ENCODE peak calls at places on chromosomes 7 and 10, in ten cellular contexts. C is endodermal cell, R is fibroblast of villous mesenchyme, K is A549, L is HFF-Myc, S is sigmoid colon, I is choroid plexus epithelial cell, W is lower leg skin, M is GM12865, E is LNCaP clone FGC. Q is an unnamed sample.

GRCh38 chr10:50469288-50469687 is 154.5 kb downstream of the SGMS1 start:
- DNase-seq in C (no peak), R (no peak), K (no peak), L (no peak), S (no peak), I (peak; percentile 36), W (no peak), M (no peak), E (no peak), Q (peak; percentile 69)

GRCh38 chr10:43922335-43923280 is 273.9 kb upstream of the ZNF32 start:
- DNase-seq in C (peak; percentile 32), R (no peak), K (no peak), L (no peak), S (no peak), I (peak; percentile 21), W (no peak), M (no peak), E (no peak), Q (no peak)

GRCh38 chr7:79454325-79454960 is 976 bp upstream of the MAGI2 start:
- DNase-seq in C (peak; percentile 78), R (peak; percentile 71), K (no peak), L (no peak), S (peak; percentile 71), I (peak; percentile 65), W (peak; percentile 86), M (no peak), E (no peak), Q (peak; percentile 63)

GRCh38 chr10:7351905-7352304 is 58.9 kb downstream of the SFMBT2 start:
- DNase-seq in C (no peak), R (no peak), K (no peak), L (no peak), S (no peak), I (no peak), W (no peak), M (no peak), E (no peak), Q (no peak)

GRCh38 chr7:149799397-149800168 is 26.2 kb upstream of the ZNF467 start:
- DNase-seq in C (peak; percentile 91), R (peak; percentile 6), K (no peak), L (no peak), S (no peak), I (peak; percentile 9), W (no peak), M (peak; percentile 48), E (no peak), Q (no peak)

GRCh38 chr7:105521027-105521730 is 892 bp downstream of the PUS7 start:
- DNase-seq in C (peak; percentile 78), R (peak; percentile 67), K (peak; percentile 52), L (no peak), S (peak; percentile 78), I (peak; percentile 59), W (peak; percentile 91), M (peak; percentile 60), E (peak; percentile 46), Q (peak; percentile 48)

GRCh38 chr10:79052311-79053080 is 16.3 kb upstream of the ZMIZ1 start:
- DNase-seq in C (peak; percentile 81), R (no peak), K (peak; percentile 60), L (no peak), S (peak; percentile 49), I (peak; percentile 42), W (peak; percentile 66), M (no peak), E (no peak), Q (no peak)

GRCh38 chr7:103048833-103049232 is 25.8 kb downstream of the FBXL13 start:
- DNase-seq in C (no peak), R (peak; percentile 17), K (no peak), L (peak; percentile 35), S (no peak), I (peak; percentile 26), W (no peak), M (no peak), E (no peak), Q (no peak)

GRCh38 chr10:121158988-121159579 is 307.9 kb downstream of the WDR11 start:
- DNase-seq in C (no peak), R (no peak), K (no peak), L (no peak), S (no peak), I (no peak), W (no peak), M (peak; percentile 5), E (no peak), Q (no peak)

GRCh38 chr7:92415225-92415624 is 32.1 kb upstream of the GATAD1 start:
- DNase-seq in C (no peak), R (peak; percentile 58), K (no peak), L (no peak), S (no peak), I (peak; percentile 48), W (no peak), M (no peak), E (no peak), Q (peak; percentile 58)

GRCh38 chr10:6200588-6201510 is 1.9 kb upstream of the PFKFB3 start:
- DNase-seq in C (peak; percentile 69), R (peak; percentile 37), K (no peak), L (no peak), S (peak; percentile 78), I (peak; percentile 49), W (no peak), M (peak; percentile 26), E (no peak), Q (no peak)

GRCh38 chr7:16137944-16138343 is 283.4 kb downstream of the CRPPA start:
- DNase-seq in C (no peak), R (no peak), K (no peak), L (no peak), S (no peak), I (no peak), W (no peak), M (no peak), E (no peak), Q (no peak)

DNA sequence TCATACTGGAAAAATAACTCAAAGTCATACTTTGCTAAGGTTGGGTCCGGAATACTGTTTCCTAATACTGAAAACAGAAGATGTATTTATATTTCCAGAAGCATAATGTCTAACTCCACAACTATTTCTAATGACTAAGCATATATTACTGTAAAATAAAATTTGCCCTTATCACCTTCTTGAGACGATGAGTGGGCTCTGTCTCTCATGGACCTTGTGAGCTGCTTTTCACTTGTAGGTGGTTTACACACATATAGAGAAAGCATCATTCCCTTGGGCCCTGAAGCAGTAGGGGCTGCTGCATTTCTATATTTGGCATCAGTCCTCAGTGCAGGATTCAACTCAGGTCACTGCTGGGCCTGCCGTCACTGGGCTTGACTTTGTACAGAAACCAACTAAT is 10.7 kb upstream of the FAM13C start:
- DNase-seq in C (no peak), R (no peak), K (no peak), L (no peak), S (no peak), I (peak; percentile 28), W (no peak), M (no peak), E (no peak), Q (peak; percentile 61)
- H3K4me3 ChIP-seq in C (no peak overlapping the region), R (no peak overlapping the region), K (no peak overlapping the region), L (no peak overlapping the region), S (no peak overlapping the region), I (no peak overlapping the region), W (no peak overlapping the region), M (no peak overlapping the region), E (no peak overlapping the region), Q (no peak overlapping the region)

DNA sequence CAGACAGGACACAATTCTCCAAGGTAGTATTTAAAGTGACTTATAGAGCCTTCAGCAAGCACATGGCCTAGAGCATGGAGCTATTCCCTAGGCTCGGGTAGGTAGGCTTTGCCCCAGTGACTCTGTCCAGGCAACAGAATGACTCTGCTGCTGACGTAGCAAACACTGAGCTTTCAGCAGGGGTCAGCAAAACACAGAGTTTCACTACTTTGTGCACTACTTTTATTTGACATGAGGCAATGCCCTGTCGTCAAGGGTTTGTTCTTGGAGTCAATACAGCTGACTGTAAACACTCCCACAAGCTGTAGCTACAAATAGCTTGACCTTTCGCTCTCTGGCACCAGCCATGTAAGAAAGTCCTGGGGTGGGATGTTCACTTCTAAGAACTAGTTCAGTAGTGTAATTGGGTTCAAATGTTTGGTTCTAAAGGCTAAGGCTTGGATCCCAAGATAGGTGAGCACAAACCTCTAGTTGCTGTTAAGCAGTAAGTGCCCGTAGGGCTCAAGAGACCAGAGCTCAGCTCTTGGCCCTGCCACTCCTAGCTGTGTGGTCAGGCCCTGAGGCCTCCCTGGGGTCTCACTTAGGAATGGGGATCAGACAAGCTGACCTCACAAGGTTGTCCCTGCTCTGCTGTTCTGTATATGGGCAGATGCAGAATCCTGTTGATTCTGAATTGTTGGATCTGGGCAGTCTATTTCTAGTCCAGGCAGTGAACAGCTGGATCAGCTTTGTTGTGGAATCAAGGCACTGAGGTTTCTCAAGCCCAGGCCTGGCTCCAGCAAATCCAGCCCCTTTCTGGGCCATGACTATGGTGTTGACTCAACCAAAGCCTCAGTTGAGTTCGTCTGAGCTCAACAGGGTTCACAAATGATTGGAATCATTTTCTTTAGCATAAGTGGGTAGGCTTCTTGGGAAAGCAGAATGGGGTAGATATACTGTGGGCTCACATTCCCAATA is 10.7 kb downstream of the NODAL start:
- DNase-seq in C (no peak), R (peak; percentile 98), K (no peak), L (no peak), S (peak; percentile 92), I (peak; percentile 97), W (no peak), M (no peak), E (peak; percentile 41), Q (peak; percentile 67)
- TF ChIP-seq CTCF in C (peak; percentile 48), R (peak; percentile 4), K (no peak), L (peak; percentile 2), S (no peak), I (peak; percentile 37), W (no peak), M (no peak), E (peak; percentile 31), Q (no peak)

GRCh38 chr7:41940760-41941343 is 238.0 kb upstream of the INHBA start:
- DNase-seq in C (peak; percentile 85), R (peak; percentile 83), K (peak; percentile 59), L (peak; percentile 67), S (peak; percentile 83), I (peak; percentile 86), W (peak; percentile 89), M (peak; percentile 72), E (peak; percentile 35), Q (peak; percentile 86)

GRCh38 chr7:41943098-41943577 is 240.2 kb upstream of the INHBA start:
- DNase-seq in C (peak; percentile 95), R (peak; percentile 82), K (peak; percentile 50), L (no peak), S (peak; percentile 93), I (peak; percentile 90), W (peak; percentile 97), M (peak; percentile 76), E (peak; percentile 33), Q (peak; percentile 77)

GRCh38 chr7:41938371-41938770 is 235.5 kb upstream of the INHBA start:
- DNase-seq in C (no peak), R (peak; percentile 40), K (no peak), L (no peak), S (no peak), I (no peak), W (no peak), M (no peak), E (no peak), Q (no peak)

GRCh38 chr7:41942468-41943097 is 239.7 kb upstream of the INHBA start:
- DNase-seq in C (peak; percentile 54), R (peak; percentile 89), K (no peak), L (no peak), S (no peak), I (peak; percentile 92), W (no peak), M (no peak), E (no peak), Q (peak; percentile 13)
- H3K4me3 ChIP-seq in C (no peak overlapping the region), R (peak overlapping the region; percentile 60), K (peak overlapping the region; percentile 37), L (no peak overlapping the region), S (peak overlapping the region; percentile 28), I (peak overlapping the region; percentile 56), W (no peak overlapping the region), M (no peak overlapping the region), E (peak overlapping the region; percentile 34), Q (peak overlapping the region; percentile 48)

GRCh38 chr7:82677064-82677463 is 233.5 kb upstream of the CACNA2D1 start:
- DNase-seq in C (peak; percentile 58), R (no peak), K (no peak), L (no peak), S (no peak), I (no peak), W (no peak), M (no peak), E (no peak), Q (no peak)
- TF ChIP-seq CTCF in C (peak; percentile 54), R (no peak), K (no peak), L (no peak), S (no peak), I (no peak), W (no peak), M (no peak), E (no peak), Q (no peak)